ENCODE peak calls at places on chromosomes 12 and 14, in four cellular contexts. W, Q, S and J are unnamed samples.

GRCh38 chr12:44285321-44285720 is 449.4 kb downstream of the TMEM117 start:
- DNase-seq in W (no peak), Q (no peak), S (no peak), J (no peak)

GRCh38 chr14:29077916-29078315 is 311.3 kb downstream of the FOXG1 start:
- DNase-seq in W (no peak), S (no peak), Q (no peak), J (no peak)

GRCh38 chr14:26863736-26864135 is 265.9 kb upstream of the NOVA1 start:
- DNase-seq in W (no peak), Q (no peak), S (peak; percentile 41), J (no peak)

GRCh38 chr12:96327346-96327745 is 72.9 kb downstream of the CDK17 start:
- DNase-seq in Q (no peak), S (no peak), W (no peak), J (no peak)

GRCh38 chr12:63929426-63929825 is 84.9 kb downstream of the SRGAP1 start:
- DNase-seq in W (no peak), Q (no peak), S (no peak), J (no peak)

GRCh38 chr14:81363746-81364400 is 36.3 kb downstream of the STON2 start:
- DNase-seq in S (peak; percentile 33), Q (no peak), W (no peak), J (no peak)

GRCh38 chr12:8658361-8658760 is 4.3 kb downstream of the MFAP5 start:
- DNase-seq in S (peak; percentile 18), Q (no peak), W (no peak), J (no peak)

GRCh38 chr14:101474563-101475467 is 86.5 kb upstream of the DIO3 start:
- DNase-seq in Q (no peak), S (peak; percentile 29), W (no peak), J (no peak)

GRCh38 chr12:42698213-42698612 is 108.7 kb upstream of the PRICKLE1 start:
- DNase-seq in S (peak; percentile 82), W (no peak), Q (no peak), J (no peak)

GRCh38 chr12:74449872-74450271 is 87.8 kb upstream of the ATXN7L3B start:
- DNase-seq in Q (no peak), S (no peak), W (no peak), J (no peak)

GRCh38 chr12:130134563-130134915 is 27.7 kb upstream of the FZD10 start:
- DNase-seq in W (no peak), Q (no peak), S (no peak), J (no peak)

GRCh38 chr14:50741571-50741970 is 73.5 kb upstream of the SAV1 start:
- DNase-seq in W (no peak), S (peak; percentile 44), Q (no peak), J (no peak)

GRCh38 chr14:71240154-71240553 is 332.9 kb downstream of the PCNX1 start:
- DNase-seq in Q (no peak), W (no peak), S (no peak), J (no peak)

GRCh38 chr12:122028601-122029560 is 7.2 kb downstream of the BCL7A start:
- DNase-seq in S (no peak), Q (no peak), W (no peak), J (no peak)

GRCh38 chr12:7868391-7868790 is 4.3 kb downstream of the SLC2A14 start:
- DNase-seq in Q (no peak), W (no peak), S (no peak), J (no peak)